ENCODE peak calls at places on chromosomes 5 and 9, in six cellular contexts. One of them, this sample, is unnamed.

GRCh38 chr5:174317261-174317894 is 271.9 kb downstream of the NSG2 start:
- DNase-seq in tibial nerve: no peak
- DNase-seq in body of pancreas: peak; percentile 51
- DNase-seq in lower leg skin: no peak
- DNase-seq in suprapubic skin: no peak
- DNase-seq in breast epithelium: no peak
- DNase-seq in this sample: no peak

GRCh38 chr5:132086277-132086794 is 12.7 kb downstream of the CSF2 start:
- DNase-seq in tibial nerve: no peak
- DNase-seq in body of pancreas: peak; percentile 48
- DNase-seq in lower leg skin: no peak
- DNase-seq in suprapubic skin: peak; percentile 56
- DNase-seq in breast epithelium: no peak
- DNase-seq in this sample: peak; percentile 50

GRCh38 chr5:172407241-172407691 is 47.1 kb downstream of the SH3PXD2B start:
- DNase-seq in tibial nerve: no peak
- DNase-seq in body of pancreas: no peak
- DNase-seq in lower leg skin: no peak
- DNase-seq in suprapubic skin: no peak
- DNase-seq in breast epithelium: no peak
- DNase-seq in this sample: no peak

GRCh38 chr5:87241555-87241954 is 26.1 kb upstream of the RASA1 start:
- DNase-seq in tibial nerve: no peak
- DNase-seq in body of pancreas: no peak
- DNase-seq in lower leg skin: no peak
- DNase-seq in suprapubic skin: no peak
- DNase-seq in breast epithelium: no peak
- DNase-seq in this sample: no peak

GRCh38 chr9:92033991-92034390 is 81.2 kb downstream of the SPTLC1 start:
- DNase-seq in tibial nerve: no peak
- DNase-seq in body of pancreas: no peak
- DNase-seq in lower leg skin: no peak
- DNase-seq in suprapubic skin: no peak
- DNase-seq in breast epithelium: no peak
- DNase-seq in this sample: no peak

GRCh38 chr5:39151731-39152130 is 67.6 kb downstream of the FYB1 start:
- DNase-seq in tibial nerve: no peak
- DNase-seq in body of pancreas: no peak
- DNase-seq in lower leg skin: no peak
- DNase-seq in suprapubic skin: no peak
- DNase-seq in breast epithelium: no peak
- DNase-seq in this sample: no peak

GRCh38 chr9:136664799-136665082 is 2.0 kb downstream of the EGFL7 start:
- DNase-seq in tibial nerve: no peak
- DNase-seq in body of pancreas: no peak
- DNase-seq in lower leg skin: no peak
- DNase-seq in suprapubic skin: no peak
- DNase-seq in breast epithelium: no peak
- DNase-seq in this sample: no peak

GRCh38 chr9:7001571-7001970 is 243.8 kb downstream of the KDM4C start:
- DNase-seq in tibial nerve: no peak
- DNase-seq in body of pancreas: no peak
- DNase-seq in lower leg skin: no peak
- DNase-seq in suprapubic skin: no peak
- DNase-seq in breast epithelium: no peak
- DNase-seq in this sample: no peak

GRCh38 chr5:90047113-90047512 is 362.4 kb downstream of the CETN3 start:
- DNase-seq in tibial nerve: no peak
- DNase-seq in body of pancreas: no peak
- DNase-seq in lower leg skin: no peak
- DNase-seq in suprapubic skin: no peak
- DNase-seq in breast epithelium: no peak
- DNase-seq in this sample: no peak

GRCh38 chr9:101353683-101354082 is 31.1 kb downstream of the BAAT start:
- DNase-seq in tibial nerve: no peak
- DNase-seq in body of pancreas: no peak
- DNase-seq in lower leg skin: no peak
- DNase-seq in suprapubic skin: no peak
- DNase-seq in breast epithelium: no peak
- DNase-seq in this sample: no peak

GRCh38 chr9:130996672-130997394 is 12.1 kb upstream of the LAMC3 start:
- DNase-seq in tibial nerve: no peak
- DNase-seq in body of pancreas: no peak
- DNase-seq in lower leg skin: no peak
- DNase-seq in suprapubic skin: no peak
- DNase-seq in breast epithelium: no peak
- DNase-seq in this sample: no peak

GRCh38 chr5:27652505-27652904 is 614.1 kb upstream of the CDH9 start:
- DNase-seq in tibial nerve: no peak
- DNase-seq in body of pancreas: no peak
- DNase-seq in lower leg skin: no peak
- DNase-seq in suprapubic skin: no peak
- DNase-seq in breast epithelium: no peak
- DNase-seq in this sample: no peak

GRCh38 chr5:67957374-67957773 is 258.2 kb upstream of the PIK3R1 start:
- DNase-seq in tibial nerve: no peak
- DNase-seq in body of pancreas: no peak
- DNase-seq in lower leg skin: no peak
- DNase-seq in suprapubic skin: no peak
- DNase-seq in breast epithelium: no peak
- DNase-seq in this sample: no peak

GRCh38 chr5:143828710-143829109 is 16.7 kb downstream of the HMHB1 start:
- DNase-seq in tibial nerve: no peak
- DNase-seq in body of pancreas: no peak
- DNase-seq in lower leg skin: no peak
- DNase-seq in suprapubic skin: no peak
- DNase-seq in breast epithelium: no peak
- DNase-seq in this sample: no peak

GRCh38 chr5:80594810-80595209 is 24.7 kb upstream of the ANKRD34B start:
- DNase-seq in tibial nerve: no peak
- DNase-seq in body of pancreas: no peak
- DNase-seq in lower leg skin: no peak
- DNase-seq in suprapubic skin: no peak
- DNase-seq in breast epithelium: no peak
- DNase-seq in this sample: no peak

GRCh38 chr5:120624021-120624563 is 160.0 kb downstream of the PRR16 start:
- DNase-seq in tibial nerve: no peak
- DNase-seq in body of pancreas: no peak
- DNase-seq in lower leg skin: no peak
- DNase-seq in suprapubic skin: no peak
- DNase-seq in breast epithelium: no peak
- DNase-seq in this sample: no peak

GRCh38 chr9:37034320-37034937 is 361 bp upstream of the PAX5 start:
- DNase-seq in tibial nerve: no peak
- DNase-seq in body of pancreas: no peak
- DNase-seq in lower leg skin: peak; percentile 82
- DNase-seq in suprapubic skin: no peak
- DNase-seq in breast epithelium: no peak
- DNase-seq in this sample: no peak

GRCh38 chr5:133259199-133259997 is 207.6 kb downstream of the HSPA4 start:
- DNase-seq in tibial nerve: no peak
- DNase-seq in body of pancreas: no peak
- DNase-seq in lower leg skin: no peak
- DNase-seq in suprapubic skin: no peak
- DNase-seq in breast epithelium: no peak
- DNase-seq in this sample: no peak
- H3K4me3 ChIP-seq in tibial nerve: no peak overlapping the region
- H3K4me3 ChIP-seq in body of pancreas: no peak overlapping the region
- H3K4me3 ChIP-seq in lower leg skin: no peak overlapping the region
- H3K4me3 ChIP-seq in suprapubic skin: no peak overlapping the region
- H3K4me3 ChIP-seq in breast epithelium: no peak overlapping the region
- H3K4me3 ChIP-seq in this sample: no peak overlapping the region

GRCh38 chr9:127828262-127829031 is 25.8 kb downstream of the FPGS start:
- DNase-seq in tibial nerve: peak; percentile 93
- DNase-seq in body of pancreas: peak; percentile 84
- DNase-seq in lower leg skin: peak; percentile 96
- DNase-seq in suprapubic skin: peak; percentile 94
- DNase-seq in breast epithelium: peak; percentile 54
- DNase-seq in this sample: peak; percentile 80
- TF ChIP-seq POLR2A in tibial nerve: peak; percentile 79
- TF ChIP-seq POLR2A in body of pancreas: peak; percentile 64
- TF ChIP-seq POLR2A in lower leg skin: no peak
- TF ChIP-seq POLR2A in suprapubic skin: no peak
- TF ChIP-seq POLR2A in breast epithelium: no peak
- TF ChIP-seq POLR2A in this sample: no peak

GRCh38 chr9:83258521-83258920 is 195.6 kb upstream of the RASEF start:
- DNase-seq in tibial nerve: no peak
- DNase-seq in body of pancreas: no peak
- DNase-seq in lower leg skin: no peak
- DNase-seq in suprapubic skin: no peak
- DNase-seq in breast epithelium: no peak
- DNase-seq in this sample: no peak
- H3K4me3 ChIP-seq in tibial nerve: no peak overlapping the region
- H3K4me3 ChIP-seq in body of pancreas: no peak overlapping the region
- H3K4me3 ChIP-seq in lower leg skin: no peak overlapping the region
- H3K4me3 ChIP-seq in suprapubic skin: no peak overlapping the region
- H3K4me3 ChIP-seq in breast epithelium: no peak overlapping the region
- H3K4me3 ChIP-seq in this sample: no peak overlapping the region

GRCh38 chr9:112885324-112885723 is 5.4 kb downstream of the SLC46A2 start:
- DNase-seq in tibial nerve: no peak
- DNase-seq in body of pancreas: no peak
- DNase-seq in lower leg skin: no peak
- DNase-seq in suprapubic skin: no peak
- DNase-seq in breast epithelium: no peak
- DNase-seq in this sample: no peak
- TF ChIP-seq POLR2A in tibial nerve: no peak
- TF ChIP-seq POLR2A in body of pancreas: no peak
- TF ChIP-seq POLR2A in lower leg skin: no peak
- TF ChIP-seq POLR2A in suprapubic skin: no peak
- TF ChIP-seq POLR2A in breast epithelium: no peak
- TF ChIP-seq POLR2A in this sample: no peak

GRCh38 chr5:66742083-66742895 is 146.1 kb downstream of the MAST4 start:
- DNase-seq in tibial nerve: no peak
- DNase-seq in body of pancreas: peak; percentile 44
- DNase-seq in lower leg skin: no peak
- DNase-seq in suprapubic skin: no peak
- DNase-seq in breast epithelium: no peak
- DNase-seq in this sample: peak; percentile 31
- H3K4me3 ChIP-seq in tibial nerve: no peak overlapping the region
- H3K4me3 ChIP-seq in body of pancreas: no peak overlapping the region
- H3K4me3 ChIP-seq in lower leg skin: no peak overlapping the region
- H3K4me3 ChIP-seq in suprapubic skin: no peak overlapping the region
- H3K4me3 ChIP-seq in breast epithelium: no peak overlapping the region
- H3K4me3 ChIP-seq in this sample: no peak overlapping the region

DNA sequence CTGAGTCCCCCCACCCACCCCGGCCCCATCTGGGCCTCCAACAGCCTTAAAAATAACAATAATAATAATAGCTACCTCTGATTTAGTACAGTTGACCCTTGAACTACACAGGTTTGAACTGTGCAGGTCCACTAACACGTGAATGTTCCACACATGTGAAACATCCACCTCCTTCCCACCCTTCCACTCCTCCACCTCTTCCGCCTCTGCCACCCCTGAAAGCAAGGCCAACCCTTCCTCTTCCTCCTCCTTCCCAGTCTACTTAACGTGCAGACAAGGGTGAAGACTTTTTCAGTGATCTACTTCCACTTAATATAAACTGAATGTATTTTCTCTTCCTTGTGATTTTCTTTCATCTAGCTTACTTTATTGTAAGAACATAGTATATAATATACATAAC is 10.8 kb downstream of the PDGFRB start:
- DNase-seq in tibial nerve: no peak
- DNase-seq in body of pancreas: no peak
- DNase-seq in lower leg skin: no peak
- DNase-seq in suprapubic skin: no peak
- DNase-seq in breast epithelium: no peak
- DNase-seq in this sample: no peak
- TF ChIP-seq POLR2A in tibial nerve: no peak
- TF ChIP-seq POLR2A in body of pancreas: no peak
- TF ChIP-seq POLR2A in lower leg skin: no peak
- TF ChIP-seq POLR2A in suprapubic skin: no peak
- TF ChIP-seq POLR2A in breast epithelium: no peak
- TF ChIP-seq POLR2A in this sample: no peak